ENCODE peak calls at places on chromosomes 13 and 19, in eight cellular contexts. M is lower lobe of right lung, T is fibroblast of lung, G is NCI-H69, E is testis, O is GM23338, B is NCI-H774, C is T-helper 2 cell. X is an unnamed sample.

GRCh38 chr19:46828484-46828883 is 22.2 kb downstream of the AP2S1 start:
- DNase-seq in M (no peak), T (peak), G (no peak), E (no peak), O (no peak), B (no peak), C (no peak), X (no peak)

GRCh38 chr13:95968906-95969305 is 84.3 kb downstream of the UGGT2 start:
- DNase-seq in M (no peak), T (no peak), G (no peak), E (no peak), O (no peak), B (no peak), C (no peak), X (no peak)

GRCh38 chr13:107203146-107203847 is 635.4 kb upstream of the ARGLU1 start:
- DNase-seq in M (no peak), T (peak), G (peak), E (peak), O (peak), B (no peak), C (no peak), X (peak)

GRCh38 chr19:18193388-18194207 is 580 bp downstream of the MPV17L2 start:
- DNase-seq in M (no peak), T (no peak), G (peak), E (peak), O (no peak), B (no peak), C (no peak), X (peak)

GRCh38 chr13:87355451-87355850 is 315.7 kb upstream of the SLITRK5 start:
- DNase-seq in M (no peak), T (peak), G (peak), E (no peak), O (no peak), B (no peak), C (no peak), X (no peak)

GRCh38 chr19:41233748-41234240 is 14.8 kb downstream of the AXL start:
- DNase-seq in M (peak), T (no peak), G (no peak), E (no peak), O (no peak), B (no peak), C (no peak), X (no peak)

GRCh38 chr19:4297901-4298771 is 4.1 kb downstream of the TMIGD2 start:
- DNase-seq in M (no peak), T (peak), G (no peak), E (no peak), O (peak), B (no peak), C (no peak), X (no peak)

GRCh38 chr13:71089105-71089504 is 777.9 kb downstream of the DACH1 start:
- DNase-seq in M (no peak), T (no peak), G (no peak), E (no peak), O (no peak), B (no peak), C (no peak), X (no peak)

GRCh38 chr19:46198756-46199155 is 30.8 kb upstream of the IGFL1 start:
- DNase-seq in M (no peak), T (peak), G (no peak), E (no peak), O (no peak), B (no peak), C (no peak), X (no peak)

GRCh38 chr19:1269478-1270167 is 491 bp downstream of the CIRBP start:
- DNase-seq in M (peak), T (peak), G (peak), E (peak), O (peak), B (peak), C (peak), X (peak)

GRCh38 chr19:43731854-43732253 is 16.0 kb downstream of the IRGC start:
- DNase-seq in M (no peak), T (no peak), G (peak), E (no peak), O (no peak), B (no peak), C (no peak), X (no peak)

X was measured in NCI-H82.